ENCODE peak calls at places on chromosomes 7 and 10, in four cellular contexts. F is T-helper 17 cell, S is stomach, W is hippocampal formation. J is an unnamed sample.

GRCh38 chr7:14954035-14954434 is 51.5 kb upstream of the DGKB start:
- DNase-seq in S (no peak), W (no peak), F (no peak), J (no peak)

GRCh38 chr10:72292223-72292691 is 18.5 kb downstream of the DDIT4 start:
- DNase-seq in F (no peak), S (peak), W (no peak), J (no peak)

GRCh38 chr7:98944386-98944785 is 66.1 kb downstream of the TRRAP start:
- DNase-seq in S (no peak), W (no peak), F (no peak), J (no peak)

GRCh38 chr10:71052708-71053107 is 159.7 kb upstream of the UNC5B start:
- DNase-seq in S (no peak), W (no peak), F (no peak), J (no peak)

GRCh38 chr7:105268511-105269392 is 120.0 kb downstream of the SRPK2 start:
- DNase-seq in F (no peak), W (no peak), S (no peak), J (no peak)

GRCh38 chr7:44104880-44105771 is 981 bp downstream of the AEBP1 start:
- DNase-seq in S (no peak), W (no peak), F (no peak), J (peak)

GRCh38 chr7:156474241-156474743 is 166.3 kb upstream of the RNF32 start:
- DNase-seq in F (no peak), W (no peak), S (no peak), J (no peak)

GRCh38 chr10:76555271-76555670 is 1082.3 kb downstream of the KCNMA1 start:
- DNase-seq in W (no peak), S (no peak), F (no peak), J (no peak)

GRCh38 chr10:5965266-5965665 is 12.1 kb downstream of the IL15RA start:
- DNase-seq in S (peak), W (no peak), F (no peak), J (no peak)